ENCODE peak calls at places on chromosome 12, in six cellular contexts. L is HCT116, W is astrocyte, T is mammary epithelial cell, K is GM23248, H is fibroblast of lung. O is an unnamed sample.

GRCh38 chr12:9736931-9737705 is 4.2 kb upstream of the CLECL1 start:
- DNase-seq in L (no peak), W (no peak), T (no peak), K (no peak), H (no peak), O (no peak)

GRCh38 chr12:121295123-121295745 is 1.3 kb downstream of the CAMKK2 start:
- DNase-seq in L (no peak), W (no peak), T (no peak), K (no peak), H (no peak), O (peak; percentile 52)

GRCh38 chr12:124466200-124467128 is 100.9 kb downstream of the NCOR2 start:
- DNase-seq in L (no peak), W (peak; percentile 24), T (no peak), K (peak; percentile 45), H (peak; percentile 50), O (peak; percentile 96)

GRCh38 chr12:47768323-47768811 is 4.7 kb upstream of the SLC48A1 start:
- DNase-seq in L (no peak), W (peak; percentile 54), T (peak; percentile 77), K (peak; percentile 28), H (peak; percentile 74), O (no peak)

GRCh38 chr12:54040148-54040494 is 7.3 kb downstream of the HOXC5 start:
- DNase-seq in L (no peak), W (no peak), T (no peak), K (peak; percentile 39), H (no peak), O (no peak)

GRCh38 chr12:68497702-68498101 is 113.0 kb upstream of the RAP1B start:
- DNase-seq in L (peak; percentile 23), W (peak; percentile 100), T (peak; percentile 83), K (peak; percentile 85), H (peak; percentile 100), O (no peak)

GRCh38 chr12:59972941-59973340 is 377.1 kb downstream of the SLC16A7 start:
- DNase-seq in L (peak; percentile 50), W (peak; percentile 91), T (peak; percentile 90), K (peak; percentile 77), H (peak; percentile 92), O (no peak)

GRCh38 chr12:124740691-124741137 is 123.0 kb downstream of the SCARB1 start:
- DNase-seq in L (peak; percentile 78), W (peak; percentile 64), T (peak; percentile 83), K (peak; percentile 64), H (peak; percentile 72), O (peak; percentile 44)

GRCh38 chr12:10392394-10392930 is 2.6 kb upstream of the KLRK1 start:
- DNase-seq in L (peak; percentile 79), W (peak; percentile 90), T (peak; percentile 88), K (peak; percentile 90), H (peak; percentile 91), O (no peak)

GRCh38 chr12:123532021-123532420 is 1.5 kb downstream of the RILPL1 start:
- DNase-seq in L (no peak), W (peak; percentile 12), T (peak; percentile 41), K (peak; percentile 43), H (peak; percentile 40), O (peak; percentile 54)

GRCh38 chr12:6080149-6081045 is 44.1 kb downstream of the VWF start:
- DNase-seq in L (no peak), W (no peak), T (peak; percentile 34), K (no peak), H (no peak), O (no peak)

GRCh38 chr12:120168337-120168736 is 26.2 kb downstream of the GCN1 start:
- DNase-seq in L (no peak), W (no peak), T (no peak), K (no peak), H (no peak), O (no peak)
- H3K4me2 ChIP-seq in L (no peak overlapping the region), W (no peak overlapping the region), T (no peak overlapping the region), K (no peak overlapping the region), H (no peak overlapping the region), O (no peak overlapping the region)

DNA sequence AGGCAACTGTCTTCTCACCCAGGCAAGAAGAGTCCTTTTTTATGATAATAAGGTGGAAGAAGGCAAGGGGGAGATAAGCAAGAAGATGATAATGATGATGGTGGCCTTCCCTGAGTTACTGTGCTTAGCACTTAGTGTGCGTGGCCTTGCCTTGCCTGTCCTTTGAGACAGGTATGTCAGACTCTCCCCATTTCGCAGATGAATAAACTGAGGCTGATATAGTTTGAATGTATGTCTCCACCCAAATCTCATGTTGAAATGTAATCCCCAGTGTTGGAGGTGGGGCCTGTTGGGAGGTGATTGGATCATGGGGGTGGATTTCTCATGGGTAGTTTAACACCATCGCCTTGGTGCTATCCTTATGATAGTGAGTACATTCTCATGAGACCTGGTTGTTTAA is 8.6 kb upstream of the OAS3 start:
- DNase-seq in L (no peak), W (no peak), T (no peak), K (no peak), H (no peak), O (no peak)
- TF ChIP-seq EZH2 in L (no peak), W (no peak), T (no peak), K (no peak), H (no peak), O (no peak)

GRCh38 chr12:87141091-87141490 is 884.9 kb upstream of the MGAT4C start:
- DNase-seq in L (no peak), W (no peak), T (no peak), K (no peak), H (peak; percentile 30), O (no peak)

GRCh38 chr12:87140257-87140656 is 884.1 kb upstream of the MGAT4C start:
- DNase-seq in L (no peak), W (peak; percentile 62), T (peak; percentile 68), K (peak; percentile 85), H (peak; percentile 69), O (no peak)

GRCh38 chr12:87142346-87142745 is 886.2 kb upstream of the MGAT4C start:
- DNase-seq in L (no peak), W (no peak), T (no peak), K (no peak), H (peak; percentile 33), O (no peak)

GRCh38 chr12:87136330-87136976 is 880.3 kb upstream of the MGAT4C start:
- DNase-seq in L (no peak), W (peak; percentile 57), T (peak; percentile 38), K (peak; percentile 65), H (peak; percentile 64), O (no peak)
- H3K4me2 ChIP-seq in L (no peak overlapping the region), W (peak overlapping the region; percentile 62), T (peak overlapping the region; percentile 49), K (peak overlapping the region; percentile 43), H (peak overlapping the region; percentile 5), O (no peak overlapping the region)

DNA sequence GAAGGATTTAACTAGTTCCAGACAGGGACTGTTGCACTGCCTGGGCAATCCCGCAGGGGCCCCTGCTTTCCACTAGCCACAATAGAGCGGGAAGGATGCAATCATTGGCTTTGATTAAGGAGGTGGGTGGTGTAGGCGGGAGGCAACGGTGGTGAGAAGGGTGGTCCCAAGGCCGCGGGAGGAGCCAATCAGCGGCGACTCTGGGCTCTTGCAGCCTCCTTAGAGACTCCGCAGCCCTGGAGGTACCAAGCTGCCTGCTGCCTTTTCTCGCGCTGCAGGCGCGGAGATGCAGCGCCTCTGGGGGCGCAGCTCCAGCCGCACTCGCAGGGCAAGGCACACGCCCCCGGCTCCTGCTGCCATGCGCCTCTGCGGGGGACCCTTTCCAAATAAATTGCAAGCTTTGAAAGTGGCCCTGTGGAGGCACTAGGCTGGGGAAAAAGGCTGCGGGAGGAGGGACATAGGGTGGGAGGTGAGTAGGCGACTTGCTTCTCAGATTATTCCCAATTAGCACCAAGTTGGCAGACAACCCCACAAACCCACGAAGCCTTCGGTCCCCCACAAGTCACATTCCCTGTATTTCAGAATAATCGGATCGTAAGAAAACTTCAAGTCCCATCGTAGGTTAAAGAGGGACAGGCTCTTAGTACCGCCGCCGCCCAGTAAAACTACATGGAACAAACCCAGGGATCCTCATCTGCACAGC is 860 bp upstream of the KCNA1 start:
- DNase-seq in L (no peak), W (peak; percentile 18), T (no peak), K (peak; percentile 12), H (peak; percentile 36), O (no peak)
- TF ChIP-seq EZH2 in L (no peak), W (no peak), T (no peak), K (peak; percentile 66), H (peak; percentile 82), O (no peak)

O was measured in DND-41.